ENCODE peak calls at places on chromosome 7, in nine cellular contexts. K is H7; G is OCI-LY7; E is activated CD4-positive, alpha-beta T cell treated with anti-CD3 and anti-CD28 coated beads for 24 hours; X is HTR-8/SVneo; D is stimulated activated CD8-positive, alpha-beta memory T cell treated with anti-CD3 and anti-CD28 coated beads, Interleukin-15, amount 100 ng/mL, for 1 hour; Q is breast epithelium; S is activated T-cell treated with anti-CD3 and anti-CD28 coated beads, Interleukin-2, amount 50 U/mL, for 24 hours; R is SJSA1. H is an unnamed sample.

GRCh38 chr7:130350945-130351663 is 6.5 kb downstream of the CPA5 start:
- DNase-seq in K (no peak), G (no peak), E (no peak), X (no peak), D (no peak), Q (no peak), S (no peak), R (peak; percentile 58), H (no peak)

GRCh38 chr7:22730921-22731654 is 4.1 kb downstream of the IL6 start:
- DNase-seq in K (no peak), G (no peak), E (no peak), X (peak; percentile 80), D (no peak), Q (no peak), S (no peak), R (peak; percentile 78), H (peak; percentile 78)

GRCh38 chr7:80858141-80858903 is 60.5 kb downstream of the SEMA3C start:
- DNase-seq in K (no peak), G (no peak), E (no peak), X (no peak), D (no peak), Q (no peak), S (no peak), R (no peak), H (no peak)

GRCh38 chr7:157876469-157877285 is 539.9 kb downstream of the DNAJB6 start:
- DNase-seq in K (peak; percentile 88), G (no peak), E (no peak), X (no peak), D (no peak), Q (no peak), S (no peak), R (no peak), H (no peak)

GRCh38 chr7:19118896-19119301 is 1.5 kb upstream of the TWIST1 start:
- DNase-seq in K (peak; percentile 70), G (no peak), E (no peak), X (no peak), D (no peak), Q (no peak), S (no peak), R (no peak), H (no peak)

GRCh38 chr7:4147931-4148620 is 534.0 kb upstream of the FOXK1 start:
- DNase-seq in K (peak; percentile 72), G (no peak), E (no peak), X (no peak), D (no peak), Q (no peak), S (no peak), R (no peak), H (no peak)

GRCh38 chr7:96034940-96035727 is 262.8 kb downstream of the DYNC1I1 start:
- DNase-seq in K (no peak), G (no peak), E (no peak), X (no peak), D (no peak), Q (no peak), S (no peak), R (no peak), H (no peak)

GRCh38 chr7:336810-337566 is 47.0 kb downstream of the FOXL3 start:
- DNase-seq in K (no peak), G (no peak), E (no peak), X (no peak), D (no peak), Q (no peak), S (no peak), R (no peak), H (no peak)

GRCh38 chr7:71017602-71018001 is 114.3 kb upstream of the GALNT17 start:
- DNase-seq in K (no peak), G (no peak), E (no peak), X (no peak), D (no peak), Q (no peak), S (no peak), R (no peak), H (no peak)

GRCh38 chr7:128453836-128454804 is 1.6 kb upstream of the HILPDA start:
- DNase-seq in K (peak; percentile 90), G (no peak), E (no peak), X (no peak), D (no peak), Q (peak; percentile 72), S (no peak), R (no peak), H (peak; percentile 64)